ENCODE peak calls at places on chromosome 4, in four cellular contexts. R, E, C and I are unnamed samples. For H3K4me1, the result is how much of the 10 kb centered on the place peaks cover.

GRCh38 chr4:124713213-124713592 is 671 bp upstream of the ANKRD50 start:
- DNase-seq in E (peak), R (peak), C (peak), I (peak)

GRCh38 chr4:112766422-112766821 is 129.5 kb downstream of the LARP7 start:
- DNase-seq in C (no peak), R (no peak), E (peak), I (no peak)

GRCh38 chr4:93888768-93889167 is 60.2 kb downstream of the ATOH1 start:
- DNase-seq in C (no peak), E (no peak), R (no peak), I (no peak)

GRCh38 chr4:82680834-82681233 is 117.8 kb downstream of the SCD5 start:
- DNase-seq in E (no peak), R (no peak), C (no peak), I (no peak)

GRCh38 chr4:17781072-17781830 is at the start of gene FAM184B:
- DNase-seq in R (no peak), C (peak), E (no peak), I (peak)

GRCh38 chr4:145218251-145218650 is 37.9 kb upstream of the OTUD4 start:
- DNase-seq in C (no peak), R (no peak), E (no peak), I (peak)

GRCh38 chr4:33714971-33715370 is 2529.3 kb downstream of the ARAP2 start:
- DNase-seq in R (no peak), E (no peak), C (no peak), I (no peak)

GRCh38 chr4:11487876-11488545 is 59.3 kb upstream of the HS3ST1 start:
- DNase-seq in E (peak), R (no peak), C (no peak), I (no peak)

GRCh38 chr4:41024556-41025491 is 189.5 kb downstream of the APBB2 start:
- DNase-seq in E (peak), R (no peak), C (no peak), I (no peak)

GRCh38 chr4:121156822-121157769 is 7.0 kb downstream of the TNIP3 start:
- DNase-seq in E (peak), C (peak), R (no peak), I (peak)

GRCh38 chr4:38894340-38894982 is 26.9 kb downstream of the FAM114A1 start:
- DNase-seq in C (no peak), R (no peak), E (no peak), I (no peak)

GRCh38 chr4:156974264-156974663 is 2.7 kb upstream of the PDGFC start:
- DNase-seq in C (no peak), R (no peak), E (peak), I (no peak)

DNA sequence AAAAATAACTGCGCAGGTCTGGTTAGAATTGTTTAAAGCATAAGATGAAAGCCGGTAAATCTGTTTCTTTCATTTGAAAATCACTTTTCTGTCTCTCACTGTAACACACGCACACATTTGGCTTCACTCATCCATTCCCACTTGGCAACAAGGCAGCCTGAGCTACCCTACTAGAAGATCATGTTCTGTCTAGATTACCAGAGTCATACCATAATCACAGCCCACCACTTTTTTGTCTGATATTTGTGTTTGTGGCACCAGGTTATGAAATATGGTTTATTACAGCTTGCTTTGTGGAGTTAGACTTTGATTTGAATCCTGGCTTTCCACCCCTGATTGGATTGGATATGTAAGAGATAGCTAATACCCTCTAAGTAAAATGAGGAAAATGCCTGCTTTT is 2.2 kb downstream of the USO1 start:
- DNase-seq in E (no peak), C (no peak), R (no peak), I (no peak)
- H3K4me1 ChIP-seq in E (under half), C (under half), R (under half), I (under half)

DNA sequence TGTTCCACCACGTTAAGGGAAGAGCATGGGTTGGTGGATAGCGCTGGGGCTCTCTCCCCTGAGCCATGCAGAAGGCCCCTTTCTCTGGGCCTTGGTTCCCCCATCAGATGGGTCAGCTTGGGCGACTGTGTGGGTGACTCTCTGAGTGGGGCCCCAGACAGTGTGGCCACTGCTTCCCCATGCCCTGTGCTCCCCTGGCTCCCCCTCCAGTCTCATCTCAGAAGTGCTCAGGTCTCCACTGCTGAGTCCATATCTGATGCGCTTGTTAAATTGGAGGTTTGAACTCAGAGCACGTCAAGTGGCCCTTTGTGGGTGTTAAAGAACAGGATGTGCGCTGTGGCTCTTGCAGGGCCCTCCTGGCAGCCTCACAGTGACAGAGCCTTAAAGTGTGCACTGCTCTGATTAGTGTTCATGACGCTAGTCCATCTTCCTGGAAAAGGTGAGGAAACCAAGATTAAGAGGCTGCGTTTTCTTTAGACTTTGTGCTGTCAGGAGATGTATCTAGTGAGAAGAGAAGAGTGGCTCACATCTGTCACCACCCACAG is 59.8 kb downstream of the NELFA start:
- DNase-seq in R (no peak), E (no peak), C (no peak), I (no peak)
- H3K4me3 ChIP-seq in R (no peak), E (no peak), C (no peak), I (no peak)

GRCh38 chr4:86291180-86291579 is 68.7 kb downstream of the MAPK10 start:
- DNase-seq in C (no peak), E (no peak), R (no peak), I (no peak)

GRCh38 chr4:86283341-86283740 is 76.5 kb downstream of the MAPK10 start:
- DNase-seq in E (no peak), C (no peak), R (no peak), I (no peak)

GRCh38 chr4:86286729-86287128 is 73.1 kb downstream of the MAPK10 start:
- DNase-seq in C (no peak), R (no peak), E (no peak), I (no peak)
- H3K27ac ChIP-seq in C (no peak), R (no peak), E (no peak), I (no peak)

DNA sequence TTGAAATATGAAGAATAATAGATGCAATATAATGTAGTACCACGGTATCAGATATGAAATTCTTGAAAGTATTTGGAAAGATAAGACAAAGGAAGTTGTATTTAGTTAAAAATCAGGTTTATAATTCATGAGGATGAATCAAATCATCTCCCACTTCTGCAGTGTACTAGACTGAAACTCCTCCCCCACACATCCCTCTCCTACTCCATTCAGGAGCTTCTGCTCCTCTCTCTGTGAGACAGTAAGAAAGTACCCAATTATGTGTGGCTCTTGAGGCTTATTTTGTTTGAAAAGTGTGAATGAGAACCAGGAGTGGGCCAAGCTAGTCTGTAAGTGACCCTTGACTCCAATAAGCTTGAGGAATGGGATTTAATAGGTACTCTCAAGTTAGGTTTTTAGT is 9.5 kb downstream of the SLAIN2 start:
- DNase-seq in E (no peak), R (no peak), C (no peak), I (no peak)
- H3K4me1 ChIP-seq in E (under half), R (under half), C (under half), I (half or more)

DNA sequence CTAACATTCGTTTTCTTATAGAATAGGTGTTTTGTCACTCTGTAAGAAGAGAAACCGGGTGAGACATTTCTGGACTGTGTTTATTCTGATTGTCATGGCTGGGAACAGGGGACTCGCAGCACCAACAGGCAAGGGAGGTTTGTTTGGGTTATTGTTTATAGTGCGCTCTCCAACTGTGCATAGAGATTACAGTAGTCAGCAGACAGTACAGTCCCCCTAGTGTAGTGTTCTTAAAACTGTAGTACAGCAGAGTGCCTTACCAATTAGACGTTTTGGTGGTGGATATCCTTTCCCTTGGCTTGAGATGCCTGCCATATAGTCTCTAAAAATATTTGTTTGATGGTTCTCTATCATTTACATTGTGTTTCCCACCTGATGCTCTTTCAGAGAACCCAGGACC is 782 bp upstream of the RNF150 start:
- DNase-seq in E (peak), C (peak), R (no peak), I (no peak)
- H3K4me3 ChIP-seq in E (no peak), C (no peak), R (no peak), I (no peak)

GRCh38 chr4:107197121-107197520 is 161.0 kb upstream of the DKK2 start:
- DNase-seq in E (no peak), C (no peak), R (no peak), I (no peak)

GRCh38 chr4:107193989-107194388 is 157.9 kb upstream of the DKK2 start:
- DNase-seq in R (no peak), E (no peak), C (peak), I (no peak)

DNA sequence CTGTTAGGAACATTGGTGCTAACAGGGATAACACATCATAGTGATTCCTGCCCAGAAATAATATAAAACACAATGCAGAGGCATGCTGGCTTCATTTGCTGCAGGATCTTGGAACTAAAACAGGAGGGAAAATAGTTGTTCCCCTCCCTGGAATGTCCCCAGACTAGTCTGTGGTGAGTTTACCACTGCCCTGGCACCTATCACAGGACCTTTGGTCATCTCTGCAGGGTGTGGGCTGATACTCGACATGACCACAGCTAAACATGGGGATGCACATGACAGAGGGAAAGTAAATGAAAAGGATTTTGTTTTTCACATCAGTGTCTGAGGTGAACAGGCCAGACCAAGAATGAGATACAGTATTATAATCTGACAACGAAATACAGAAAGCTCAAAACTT is 160.2 kb upstream of the DKK2 start:
- DNase-seq in E (no peak), R (no peak), C (no peak), I (no peak)
- H3K27ac ChIP-seq in E (no peak), R (no peak), C (no peak), I (no peak)

GRCh38 chr4:86948276-86948675 is 13.5 kb downstream of the AFF1 start:
- DNase-seq in C (no peak), R (no peak), E (no peak), I (no peak)
- H3K4me1 ChIP-seq in C (under half), R (under half), E (under half), I (under half)